ENCODE peak calls at places on chromosome 17, in ten cellular contexts. S is sigmoid colon; X is GM23248; E is transverse colon; H is tibial artery; L is CD4-positive, CD25-positive, alpha-beta regulatory T cell; P is fibroblast of mammary gland; Q is HAP-1; R is cardiac muscle cell; G is CD4-positive, alpha-beta memory T cell. J is an unnamed sample.
A peak's percentile ranks its signal among the peaks of the same experiment; 100 is the strongest.

GRCh38 chr17:81228420-81228819 is 5.7 kb upstream of the CEP131 start:
- DNase-seq in G (no peak), H (no peak), S (no peak), P (no peak), Q (no peak), R (no peak), L (no peak), X (no peak), E (no peak), J (no peak)

GRCh38 chr17:1025733-1026598 is 29.0 kb downstream of the TIMM22 start:
- DNase-seq in Q (no peak), R (no peak), X (no peak), S (no peak), E (no peak), G (no peak), L (no peak), P (no peak), H (no peak), J (no peak)

GRCh38 chr17:81256616-81257015 is 17.5 kb downstream of the NDUFAF8 start:
- DNase-seq in E (no peak), R (no peak), L (no peak), H (no peak), X (peak; percentile 73), Q (no peak), S (no peak), G (no peak), P (peak; percentile 86), J (no peak)

GRCh38 chr17:71966459-71967313 is 154.1 kb upstream of the SOX9 start:
- DNase-seq in H (peak; percentile 39), S (no peak), Q (no peak), L (no peak), P (no peak), E (no peak), G (no peak), X (peak; percentile 51), R (no peak), J (no peak)

GRCh38 chr17:549197-550040 is 165.2 kb downstream of the VPS53 start:
- DNase-seq in S (no peak), R (peak; percentile 21), X (peak; percentile 80), L (no peak), E (no peak), G (no peak), H (no peak), Q (no peak), P (peak; percentile 15), J (no peak)

GRCh38 chr17:28033972-28034714 is 8.3 kb upstream of the NLK start:
- DNase-seq in H (no peak), L (no peak), R (no peak), Q (no peak), P (peak; percentile 88), E (no peak), G (no peak), X (peak; percentile 93), S (no peak), J (peak; percentile 47)

GRCh38 chr17:55266051-55266957 is 1.5 kb downstream of the HLF start:
- DNase-seq in R (no peak), X (peak; percentile 9), E (no peak), H (no peak), P (no peak), S (peak; percentile 80), Q (no peak), L (no peak), G (no peak), J (no peak)

GRCh38 chr17:79038545-79039135 is 14.7 kb downstream of the C1QTNF1 start:
- DNase-seq in X (peak; percentile 99), E (no peak), H (peak; percentile 84), S (peak; percentile 87), L (no peak), R (no peak), P (peak; percentile 99), Q (no peak), G (no peak), J (peak; percentile 63)

GRCh38 chr17:57109393-57110151 is 24.5 kb downstream of the AKAP1 start:
- DNase-seq in G (no peak), Q (no peak), L (no peak), H (no peak), P (no peak), X (no peak), S (peak; percentile 77), E (peak; percentile 49), R (peak; percentile 40), J (no peak)

GRCh38 chr17:69858460-69858859 is 216.6 kb upstream of the KCNJ16 start:
- DNase-seq in Q (no peak), G (no peak), X (peak; percentile 29), H (no peak), L (no peak), E (no peak), R (no peak), P (no peak), S (no peak), J (no peak)

GRCh38 chr17:60902399-60902798 is 224.7 kb downstream of the BCAS3 start:
- DNase-seq in G (no peak), Q (no peak), R (no peak), S (no peak), L (no peak), E (no peak), X (no peak), P (peak; percentile 25), H (no peak), J (no peak)

GRCh38 chr17:22193113-22193512 is 500.8 kb downstream of the KCNJ18 start:
- DNase-seq in X (no peak), Q (no peak), R (no peak), P (no peak), S (no peak), E (no peak), L (no peak), H (no peak), G (no peak), J (no peak)
- H3K4me3 ChIP-seq in X (no peak overlapping the region), Q (no peak overlapping the region), R (no peak overlapping the region), P (no peak overlapping the region), S (no peak overlapping the region), E (no peak overlapping the region), L (no peak overlapping the region), H (no peak overlapping the region), G (no peak overlapping the region), J (no peak overlapping the region)

DNA sequence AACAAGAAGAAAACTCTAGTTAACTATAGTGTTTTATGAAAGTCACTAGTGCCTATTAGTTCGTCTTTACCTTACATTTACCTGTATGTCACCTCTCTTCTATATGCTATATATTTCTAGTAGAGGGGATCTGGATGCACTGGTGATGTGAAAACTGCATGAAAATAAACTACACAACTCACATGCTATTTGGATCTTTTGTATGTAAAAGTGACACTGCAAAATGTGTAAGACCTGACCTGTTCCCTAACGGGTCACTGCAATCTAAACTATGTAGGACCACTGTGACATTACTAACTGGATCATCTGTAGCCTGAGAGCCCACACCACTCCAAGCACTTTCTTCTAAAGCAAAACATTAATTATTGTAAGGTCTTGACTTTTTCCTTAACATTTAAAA is 1.7 kb downstream of the BLMH start:
- DNase-seq in E (no peak), L (no peak), P (no peak), X (no peak), H (no peak), R (no peak), S (no peak), Q (no peak), G (no peak), J (no peak)
- H3K4me3 ChIP-seq in E (no peak overlapping the region), L (peak overlapping the region; percentile 89), P (no peak overlapping the region), X (peak overlapping the region; percentile 89), H (no peak overlapping the region), R (no peak overlapping the region), S (no peak overlapping the region), Q (peak overlapping the region; percentile 77), G (no peak overlapping the region), J (no peak overlapping the region)

DNA sequence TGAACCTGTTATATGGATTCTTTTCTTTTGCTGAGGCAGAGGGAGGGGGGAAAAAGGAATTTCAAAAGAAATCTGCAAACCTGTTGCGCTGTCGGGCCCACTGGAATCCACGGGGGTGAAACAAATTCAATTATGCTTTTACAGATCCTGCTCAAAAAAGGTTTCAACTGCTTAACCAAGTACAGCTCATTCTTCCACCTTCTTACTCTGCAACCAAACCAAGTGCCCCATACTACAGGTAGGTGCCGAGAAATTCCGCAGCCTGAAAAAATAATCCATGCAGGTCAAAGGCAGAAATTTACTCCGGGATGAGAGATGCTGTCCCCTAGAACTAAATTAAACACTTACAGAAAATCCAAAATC is 416 bp downstream of the RNF43 start:
- DNase-seq in H (no peak), L (no peak), P (no peak), S (no peak), E (no peak), R (no peak), G (no peak), X (no peak), Q (no peak), J (no peak)
- H3K4me3 ChIP-seq in H (no peak overlapping the region), L (peak overlapping the region; percentile 7), P (no peak overlapping the region), S (peak overlapping the region; percentile 23), E (peak overlapping the region; percentile 39), R (peak overlapping the region; percentile 51), G (no peak overlapping the region), X (peak overlapping the region; percentile 60), Q (peak overlapping the region; percentile 12), J (no peak overlapping the region)

GRCh38 chr17:64777413-64778101 is 115.5 kb upstream of the SMURF2 start:
- DNase-seq in X (no peak), S (peak; percentile 77), R (no peak), Q (no peak), L (no peak), E (peak; percentile 54), H (no peak), G (no peak), P (no peak), J (no peak)
- H3K4me3 ChIP-seq in X (peak overlapping the region; percentile 58), S (no peak overlapping the region), R (no peak overlapping the region), Q (no peak overlapping the region), L (no peak overlapping the region), E (peak overlapping the region; percentile 23), H (peak overlapping the region; percentile 41), G (no peak overlapping the region), P (peak overlapping the region; percentile 22), J (no peak overlapping the region)

DNA sequence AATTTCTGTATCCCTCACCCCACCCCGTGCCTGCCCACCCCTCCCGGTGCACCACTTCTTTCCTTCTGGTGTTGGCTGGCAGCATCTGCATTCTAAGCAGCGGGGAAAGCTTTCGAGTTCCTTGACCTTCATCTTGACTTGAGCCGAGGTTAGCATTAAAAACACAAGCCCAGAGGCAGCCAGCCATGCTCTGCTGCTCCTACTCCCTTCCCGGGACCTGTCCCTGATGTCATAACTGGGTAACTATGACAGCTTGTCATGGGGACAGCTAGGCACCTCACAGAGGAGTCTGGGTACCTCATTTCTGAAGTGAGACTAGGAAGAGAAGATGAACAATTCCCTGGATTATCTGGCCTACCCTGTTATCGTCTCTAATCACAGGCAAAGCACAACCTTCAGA is at the start of gene CFAP97D1:
- DNase-seq in R (no peak), G (no peak), X (no peak), H (no peak), Q (no peak), L (no peak), P (no peak), S (no peak), E (no peak), J (no peak)
- H3K4me3 ChIP-seq in R (peak within 1 kb of the TSS; percentile 87), G (no peak within 1 kb of the TSS), X (peak within 1 kb of the TSS; percentile 79), H (peak within 1 kb of the TSS; percentile 75), Q (peak within 1 kb of the TSS; percentile 86), L (peak within 1 kb of the TSS; percentile 56), P (peak within 1 kb of the TSS; percentile 65), S (peak within 1 kb of the TSS; percentile 75), E (peak within 1 kb of the TSS; percentile 79), J (peak within 1 kb of the TSS; percentile 66)

DNA sequence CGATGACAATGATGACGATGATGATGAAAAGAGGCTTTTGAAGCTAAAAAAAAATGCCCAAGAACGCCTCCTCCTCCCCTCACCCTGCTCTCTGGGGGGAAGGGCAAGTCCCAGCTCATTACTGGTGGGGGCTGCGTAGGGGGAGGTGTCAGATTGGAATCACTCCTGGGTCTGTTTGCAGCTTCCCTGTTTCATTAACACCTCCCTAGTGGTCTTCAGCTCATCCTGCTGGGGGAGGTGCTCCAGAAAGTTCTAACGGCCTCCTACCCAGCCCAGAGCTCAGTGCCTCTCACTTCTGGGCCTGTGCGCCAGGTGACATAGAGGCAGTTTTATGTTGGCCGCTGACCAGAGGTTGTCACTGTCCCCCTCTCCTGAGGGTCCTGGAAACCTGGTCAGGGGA is 12.7 kb downstream of the MRM1 start:
- DNase-seq in L (no peak), P (no peak), E (no peak), H (no peak), Q (no peak), R (no peak), X (no peak), G (no peak), S (no peak), J (no peak)
- H3K4me3 ChIP-seq in L (no peak overlapping the region), P (no peak overlapping the region), E (no peak overlapping the region), H (no peak overlapping the region), Q (no peak overlapping the region), R (no peak overlapping the region), X (no peak overlapping the region), G (no peak overlapping the region), S (no peak overlapping the region), J (no peak overlapping the region)